ENCODE peak calls at places on chromosomes 16 and 17, in five cellular contexts. E, J, V, C and P are unnamed samples.

GRCh38 chr16:14181371-14182050 is 110.4 kb downstream of the MRTFB start:
- DNase-seq in E (no peak), J (no peak), V (no peak), C (peak; percentile 28), P (no peak)

GRCh38 chr17:18772471-18772870 is 8.5 kb upstream of the TVP23B start:
- DNase-seq in E (no peak), J (no peak), V (no peak), C (no peak), P (no peak)

GRCh38 chr16:11133344-11133921 is 122.6 kb downstream of the SOCS1 start:
- DNase-seq in E (no peak), J (peak; percentile 73), V (peak; percentile 82), C (no peak), P (peak; percentile 86)

GRCh38 chr16:55475919-55476318 is 3.1 kb upstream of the MMP2 start:
- DNase-seq in E (no peak), J (peak; percentile 37), V (no peak), C (no peak), P (no peak)

GRCh38 chr16:11152677-11153321 is 103.2 kb downstream of the SOCS1 start:
- DNase-seq in E (no peak), J (no peak), V (no peak), C (no peak), P (no peak)

GRCh38 chr17:596287-596686 is 118.4 kb downstream of the VPS53 start:
- DNase-seq in E (no peak), J (no peak), V (no peak), C (peak; percentile 44), P (no peak)

GRCh38 chr17:28381141-28381825 is 9.8 kb downstream of the SARM1 start:
- DNase-seq in E (no peak), J (no peak), V (peak; percentile 84), C (no peak), P (no peak)

GRCh38 chr17:4307179-4307930 is 43.6 kb upstream of the ANKFY1 start:
- DNase-seq in E (no peak), J (no peak), V (no peak), C (no peak), P (no peak)

GRCh38 chr17:73292031-73292531 is 19.7 kb downstream of the CDC42EP4 start:
- DNase-seq in E (no peak), J (peak; percentile 77), V (no peak), C (no peak), P (peak; percentile 94)

GRCh38 chr16:79601978-79602609 is 1.6 kb upstream of the MAF start:
- DNase-seq in E (peak; percentile 81), J (peak; percentile 76), V (peak; percentile 72), C (peak; percentile 45), P (peak; percentile 83)

GRCh38 chr17:51846561-51846960 is 312.0 kb downstream of the CA10 start:
- DNase-seq in E (no peak), J (no peak), V (no peak), C (no peak), P (no peak)

GRCh38 chr16:81797443-81797842 is 18.4 kb downstream of the PLCG2 start:
- DNase-seq in E (no peak), J (no peak), V (no peak), C (no peak), P (no peak)

GRCh38 chr16:5064915-5065314 is 841 bp downstream of the C16orf89 start:
- DNase-seq in E (no peak), J (no peak), V (peak; percentile 85), C (no peak), P (no peak)

GRCh38 chr16:63623551-63624039 is 1498.3 kb downstream of the CDH11 start:
- DNase-seq in E (no peak), J (no peak), V (no peak), C (no peak), P (no peak)

GRCh38 chr17:33686171-33686570 is 393.1 kb upstream of the ASIC2 start:
- DNase-seq in E (no peak), J (no peak), V (no peak), C (peak; percentile 29), P (no peak)

GRCh38 chr17:69763503-69763902 is 311.5 kb upstream of the KCNJ16 start:
- DNase-seq in E (no peak), J (no peak), V (no peak), C (no peak), P (no peak)

GRCh38 chr17:67246648-67247415 is 1.8 kb upstream of the HELZ start:
- DNase-seq in E (peak; percentile 45), J (no peak), V (peak; percentile 83), C (peak; percentile 71), P (no peak)

GRCh38 chr17:48603959-48604769 is 622 bp downstream of the HOXB6 start:
- DNase-seq in E (no peak), J (no peak), V (no peak), C (peak; percentile 96), P (no peak)

GRCh38 chr17:5780476-5780875 is 196.2 kb upstream of the NLRP1 start:
- DNase-seq in E (no peak), J (no peak), V (no peak), C (no peak), P (no peak)

GRCh38 chr17:35314415-35315216 is 58.8 kb downstream of the SLFN11 start:
- DNase-seq in E (no peak), J (no peak), V (no peak), C (no peak), P (no peak)

GRCh38 chr17:48483471-48484131 is 47.2 kb downstream of the HOXB1 start:
- DNase-seq in E (no peak), J (no peak), V (no peak), C (no peak), P (no peak)

GRCh38 chr17:40516581-40517285 is 15.3 kb upstream of the TNS4 start:
- DNase-seq in E (peak; percentile 58), J (no peak), V (peak; percentile 53), C (peak; percentile 74), P (peak; percentile 64)

GRCh38 chr17:28928061-28928460 is 23.3 kb downstream of the PHF12 start:
- DNase-seq in E (peak; percentile 31), J (no peak), V (no peak), C (no peak), P (no peak)

GRCh38 chr16:28549301-28549899 is 4.3 kb upstream of the SGF29 start:
- DNase-seq in E (no peak), J (no peak), V (no peak), C (peak; percentile 45), P (no peak)

GRCh38 chr16:84839956-84840355 is 20.2 kb downstream of the CRISPLD2 start:
- DNase-seq in E (no peak), J (no peak), V (no peak), C (peak; percentile 58), P (no peak)

GRCh38 chr17:42459983-42460300 is 1.3 kb downstream of the ATP6V0A1 start:
- DNase-seq in E (no peak), J (no peak), V (no peak), C (no peak), P (no peak)

GRCh38 chr16:50859628-50860360 is 117.9 kb downstream of the CYLD start:
- DNase-seq in E (no peak), J (no peak), V (no peak), C (no peak), P (peak; percentile 60)

DNA sequence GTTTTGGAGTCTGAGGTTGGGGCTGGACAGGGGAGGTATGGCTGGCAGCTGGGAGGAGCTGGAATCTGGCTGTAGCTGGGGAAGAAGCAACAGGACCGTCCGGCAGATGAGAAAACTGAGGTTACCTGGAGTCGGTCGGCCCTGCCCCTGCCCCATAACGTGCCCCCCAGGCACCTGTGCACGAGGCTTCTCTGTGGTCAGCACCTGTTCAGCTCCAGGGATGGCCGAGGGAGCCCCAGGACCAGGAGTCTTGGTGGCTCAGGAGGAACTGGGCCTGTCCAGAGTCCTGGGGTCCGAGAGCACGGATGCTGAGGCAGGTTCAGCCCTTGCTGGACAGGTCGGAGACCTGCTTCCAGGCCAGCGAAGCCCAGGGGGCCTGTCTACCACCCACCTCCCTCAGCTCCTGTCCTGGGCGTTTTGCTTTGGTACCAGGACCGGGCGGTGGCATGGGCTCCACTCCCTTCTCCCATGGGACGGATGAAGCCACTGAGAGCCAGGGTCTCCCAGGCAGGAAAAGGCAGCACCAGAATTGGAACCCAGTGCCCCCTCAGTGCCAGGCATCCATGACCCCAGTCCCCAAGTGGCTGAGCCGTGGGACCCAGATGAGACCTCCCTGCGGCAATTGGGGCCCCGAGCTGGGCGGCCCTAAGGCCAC is 17.1 kb upstream of the CBFA2T3 start:
- DNase-seq in E (no peak), J (no peak), V (no peak), C (no peak), P (no peak)
- TF ChIP-seq CTCF in E (no peak), J (no peak), V (no peak), C (no peak), P (no peak)

GRCh38 chr17:50347087-50347893 is 1.4 kb downstream of the XYLT2 start:
- DNase-seq in E (no peak), J (no peak), V (peak; percentile 61), C (no peak), P (no peak)
- H3K27ac ChIP-seq in E (peak overlapping the region; percentile 77), J (peak overlapping the region; percentile 73), V (peak overlapping the region; percentile 70), C (peak overlapping the region; percentile 99), P (peak overlapping the region; percentile 28)

DNA sequence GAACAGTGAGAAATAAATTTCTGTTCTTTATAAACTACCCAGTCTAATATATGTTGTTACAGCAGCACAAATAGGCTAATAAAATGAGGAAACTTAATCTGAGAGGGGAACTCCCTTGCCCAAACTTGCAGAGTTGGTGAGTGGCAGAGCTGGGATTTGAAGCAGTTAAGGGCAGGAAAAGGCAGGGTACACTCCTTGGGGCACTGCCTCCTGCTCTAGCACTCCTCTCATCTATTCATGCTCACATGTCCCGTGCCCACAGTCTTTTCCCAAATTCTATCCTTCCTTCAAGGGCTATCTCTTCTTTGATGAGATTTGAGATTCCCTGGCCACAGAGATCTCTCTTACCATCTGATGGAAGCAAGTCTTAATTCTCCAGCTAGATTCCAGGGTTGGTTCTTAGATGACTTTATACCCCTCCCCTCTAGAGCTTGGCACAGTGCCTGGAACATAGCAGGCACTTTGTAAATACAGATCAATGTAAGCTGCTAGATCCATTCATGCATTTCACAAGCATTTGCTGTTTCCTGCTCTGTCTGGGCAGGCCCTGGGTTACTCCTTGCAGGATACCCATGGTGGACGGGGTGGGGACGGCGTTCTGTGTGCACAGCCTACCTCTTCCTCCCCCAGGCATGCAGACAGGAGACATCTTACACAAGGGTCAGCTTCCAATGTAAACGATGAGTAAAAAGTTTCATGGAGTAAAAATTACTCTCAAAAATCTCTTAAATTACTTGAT is 39.2 kb upstream of the ABCC12 start:
- DNase-seq in E (no peak), J (no peak), V (no peak), C (no peak), P (no peak)
- H3K4me3 ChIP-seq in E (no peak overlapping the region), J (no peak overlapping the region), V (no peak overlapping the region), C (no peak overlapping the region), P (no peak overlapping the region)

GRCh38 chr16:65684230-65684629 is 562.4 kb upstream of the CDH11 start:
- DNase-seq in E (no peak), J (no peak), V (no peak), C (no peak), P (no peak)
- TF ChIP-seq CTCF in E (no peak), J (no peak), V (no peak), C (no peak), P (no peak)

GRCh38 chr16:49602201-49603041 is 228.8 kb downstream of the C16orf78 start:
- DNase-seq in E (no peak), J (no peak), V (no peak), C (no peak), P (peak; percentile 64)
- H3K27ac ChIP-seq in E (no peak overlapping the region), J (no peak overlapping the region), V (no peak overlapping the region), C (no peak overlapping the region), P (peak overlapping the region; percentile 31)